ENCODE peak calls at places on chromosomes 12 and 14, in four cellular contexts. M is GM12891, Z is fibroblast of lung, P is WERI-Rb-1. X is an unnamed sample.

GRCh38 chr14:54776361-54777001 is 126.1 kb downstream of the GCH1 start:
- DNase-seq in M (peak; percentile 34), Z (peak; percentile 92), P (no peak), X (peak; percentile 5)

GRCh38 chr12:96986883-96987523 is 79.9 kb downstream of the NEDD1 start:
- DNase-seq in M (no peak), Z (peak; percentile 9), P (no peak), X (no peak)

GRCh38 chr12:24020391-24021163 is 71.1 kb upstream of the SOX5 start:
- DNase-seq in M (no peak), Z (no peak), P (no peak), X (no peak)

GRCh38 chr14:66038214-66038977 is 447.8 kb upstream of the CCDC196 start:
- DNase-seq in M (no peak), Z (peak; percentile 14), P (no peak), X (no peak)

GRCh38 chr12:54390176-54390667 is 5.7 kb upstream of the ZNF385A start:
- DNase-seq in M (no peak), Z (no peak), P (peak; percentile 60), X (no peak)

GRCh38 chr12:53060721-53061276 is 10.9 kb downstream of the TNS2 start:
- DNase-seq in M (no peak), Z (no peak), P (no peak), X (no peak)

GRCh38 chr12:75602111-75602510 is 90.7 kb upstream of the KRR1 start:
- DNase-seq in M (no peak), Z (no peak), P (peak; percentile 27), X (no peak)

GRCh38 chr14:34498684-34499412 is 36.8 kb upstream of the SPTSSA start:
- DNase-seq in M (no peak), Z (peak; percentile 26), P (peak; percentile 45), X (no peak)

GRCh38 chr14:54804720-54805060 is 97.9 kb downstream of the GCH1 start:
- DNase-seq in M (no peak), Z (no peak), P (no peak), X (no peak)

GRCh38 chr12:131862994-131863710 is 31.3 kb upstream of the ULK1 start:
- DNase-seq in M (no peak), Z (peak; percentile 26), P (no peak), X (no peak)

GRCh38 chr12:97396989-97397388 is 65.6 kb upstream of the RMST start:
- DNase-seq in M (no peak), Z (no peak), P (peak; percentile 14), X (no peak)

GRCh38 chr12:120965534-120966091 is 12.7 kb upstream of the HNF1A start:
- DNase-seq in M (no peak), Z (no peak), P (no peak), X (no peak)

GRCh38 chr12:102522768-102523167 is 42.4 kb upstream of the IGF1 start:
- DNase-seq in M (no peak), Z (no peak), P (no peak), X (no peak)

GRCh38 chr14:95290769-95291440 is 28.8 kb downstream of the CLMN start:
- DNase-seq in M (peak; percentile 60), Z (no peak), P (peak; percentile 26), X (no peak)

GRCh38 chr14:23829736-23830474 is 123.7 kb upstream of the DHRS4 start:
- DNase-seq in M (no peak), Z (peak; percentile 93), P (no peak), X (no peak)

GRCh38 chr12:34048714-34049113 is 26.4 kb downstream of the ALG10 start:
- DNase-seq in M (no peak), Z (no peak), P (no peak), X (no peak)

GRCh38 chr12:77510985-77511384 is 319.7 kb upstream of the NAV3 start:
- DNase-seq in M (no peak), Z (no peak), P (no peak), X (no peak)

GRCh38 chr12:127351481-127352010 is 915.4 kb upstream of the TMEM132C start:
- DNase-seq in M (no peak), Z (no peak), P (no peak), X (no peak)

GRCh38 chr12:128783129-128783574 is 40.6 kb downstream of the SLC15A4 start:
- DNase-seq in M (no peak), Z (peak; percentile 42), P (no peak), X (no peak)

GRCh38 chr14:69460093-69460701 is 24.3 kb upstream of the PLEKHD1 start:
- DNase-seq in M (no peak), Z (peak; percentile 87), P (peak; percentile 54), X (peak; percentile 16)

GRCh38 chr12:124419292-124420040 is 124.6 kb downstream of the RFLNA start:
- DNase-seq in M (no peak), Z (no peak), P (peak; percentile 46), X (no peak)

GRCh38 chr14:51846631-51847488 is 13.6 kb upstream of the GNG2 start:
- DNase-seq in M (no peak), Z (peak; percentile 54), P (no peak), X (peak; percentile 76)

GRCh38 chr12:49706351-49707126 is 666 bp downstream of the FMNL3 start:
- DNase-seq in M (no peak), Z (peak; percentile 48), P (peak; percentile 37), X (peak; percentile 11)

GRCh38 chr12:3795096-3795799 is 42.3 kb upstream of the CRACR2A start:
- DNase-seq in M (no peak), Z (peak; percentile 11), P (no peak), X (no peak)

GRCh38 chr12:100951756-100952155 is 157.2 kb downstream of the ANO4 start:
- DNase-seq in M (no peak), Z (no peak), P (peak; percentile 21), X (no peak)

GRCh38 chr12:116635487-116635886 is 76.3 kb downstream of the MAP1LC3B2 start:
- DNase-seq in M (no peak), Z (no peak), P (no peak), X (no peak)

GRCh38 chr14:67187210-67187609 is 2.0 kb upstream of the GARIN2 start:
- DNase-seq in M (no peak), Z (peak; percentile 93), P (no peak), X (no peak)